ENCODE peak calls at places on chromosomes 1 and 21, in six cellular contexts. A, D, L, T, Z and G are unnamed samples.

GRCh38 chr1:51061231-51061943 is 40.6 kb upstream of the C1orf185 start:
- DNase-seq in A (no peak), D (no peak), L (no peak), T (peak; percentile 21), Z (no peak), G (no peak)

GRCh38 chr1:207565546-207566468 is 69.8 kb downstream of the CR1 start:
- DNase-seq in A (peak; percentile 15), D (no peak), L (no peak), T (peak; percentile 2), Z (no peak), G (no peak)

GRCh38 chr1:90534669-90535379 is 182.3 kb downstream of the BARHL2 start:
- DNase-seq in A (no peak), D (no peak), L (no peak), T (no peak), Z (no peak), G (no peak)

GRCh38 chr1:52225174-52225573 is 83.3 kb downstream of the ZFYVE9 start:
- DNase-seq in A (no peak), D (no peak), L (no peak), T (no peak), Z (no peak), G (no peak)

GRCh38 chr1:91777630-91778300 is 108.2 kb downstream of the TGFBR3 start:
- DNase-seq in A (no peak), D (no peak), L (no peak), T (no peak), Z (no peak), G (no peak)

GRCh38 chr1:22512873-22513272 is 50.4 kb upstream of the EPHA8 start:
- DNase-seq in A (no peak), D (no peak), L (no peak), T (no peak), Z (no peak), G (no peak)

GRCh38 chr1:23533288-23534130 is 2.5 kb upstream of the E2F2 start:
- DNase-seq in A (no peak), D (no peak), L (no peak), T (peak; percentile 78), Z (no peak), G (no peak)

GRCh38 chr1:11774753-11775152 is 12.8 kb downstream of the C1orf167 start:
- DNase-seq in A (no peak), D (no peak), L (no peak), T (no peak), Z (no peak), G (no peak)

GRCh38 chr1:160777486-160778089 is 18.4 kb upstream of the LY9 start:
- DNase-seq in A (peak; percentile 22), D (no peak), L (no peak), T (peak; percentile 77), Z (no peak), G (no peak)

GRCh38 chr1:173024543-173024942 is 26.2 kb downstream of the TNFSF18 start:
- DNase-seq in A (no peak), D (no peak), L (no peak), T (no peak), Z (no peak), G (no peak)

GRCh38 chr21:36976228-36976627 is 9.8 kb upstream of the HLCS start:
- DNase-seq in A (no peak), D (no peak), L (no peak), T (no peak), Z (no peak), G (no peak)

GRCh38 chr1:192861860-192862259 is 53.0 kb downstream of the RGS2 start:
- DNase-seq in A (no peak), D (no peak), L (no peak), T (no peak), Z (no peak), G (no peak)

GRCh38 chr1:92298573-92299476 is at the start of the genes GLMN and RPAP2:
- DNase-seq in A (peak; percentile 83), D (peak; percentile 46), L (peak; percentile 79), T (peak; percentile 91), Z (peak; percentile 93), G (peak; percentile 44)

GRCh38 chr1:76862447-76862846 is 4.8 kb upstream of the ST6GALNAC5 start:
- DNase-seq in A (no peak), D (peak; percentile 45), L (no peak), T (no peak), Z (no peak), G (no peak)

GRCh38 chr1:47555307-47555706 is 117.5 kb downstream of the FOXD2 start:
- DNase-seq in A (no peak), D (no peak), L (no peak), T (no peak), Z (no peak), G (no peak)

GRCh38 chr1:226987623-226988336 is 47.7 kb downstream of the COQ8A start:
- DNase-seq in A (no peak), D (no peak), L (no peak), T (no peak), Z (no peak), G (no peak)

GRCh38 chr1:234533034-234533571 is 54.1 kb upstream of the TARBP1 start:
- DNase-seq in A (peak; percentile 97), D (peak; percentile 93), L (peak; percentile 84), T (no peak), Z (no peak), G (peak; percentile 76)

GRCh38 chr1:118944133-118944532 is 44.0 kb downstream of the TBX15 start:
- DNase-seq in A (no peak), D (no peak), L (no peak), T (no peak), Z (no peak), G (no peak)